ENCODE peak calls at places on chromosomes 4 and X, in six cellular contexts. K is fibroblast of pulmonary artery, W is foreskin fibroblast, L is left ventricle myocardium inferior, Y is GM23248, M is mesendoderm. E is an unnamed sample.
A peak's percentile ranks its signal among the peaks of the same experiment; 100 is the strongest.

GRCh38 chr4:56326363-56326762 is 60.9 kb downstream of the AASDH start:
- DNase-seq in K (peak; percentile 6), W (no peak), L (no peak), Y (no peak), M (peak; percentile 18), E (no peak)

GRCh38 chr4:133152801-133153526 is 3.9 kb downstream of the PCDH10 start:
- DNase-seq in K (peak; percentile 38), W (peak; percentile 6), L (no peak), Y (peak; percentile 9), M (peak; percentile 23), E (peak; percentile 53)

GRCh38 chr4:24810016-24810415 is 14.6 kb downstream of the SOD3 start:
- DNase-seq in K (peak; percentile 27), W (peak; percentile 54), L (no peak), Y (peak; percentile 64), M (no peak), E (peak; percentile 22)

GRCh38 chrX:11953615-11954014 is 184.7 kb upstream of the FRMPD4 start:
- DNase-seq in K (peak; percentile 75), W (peak; percentile 79), L (no peak), Y (peak; percentile 41), M (peak; percentile 43), E (peak; percentile 83)

GRCh38 chr4:83071116-83071515 is 36.1 kb downstream of the COPS4 start:
- DNase-seq in K (peak; percentile 40), W (peak; percentile 72), L (no peak), Y (no peak), M (no peak), E (peak; percentile 13)

GRCh38 chrX:129510331-129510730 is 13.0 kb downstream of the SMARCA1 start:
- DNase-seq in K (no peak), W (no peak), L (no peak), Y (no peak), M (no peak), E (no peak)

GRCh38 chrX:8192276-8192675 is 21.2 kb upstream of the VCX2 start:
- DNase-seq in K (no peak), W (no peak), L (no peak), Y (no peak), M (no peak), E (no peak)

GRCh38 chr4:147118523-147118922 is 172.9 kb upstream of the TTC29 start:
- DNase-seq in K (peak; percentile 77), W (peak; percentile 75), L (no peak), Y (peak; percentile 37), M (no peak), E (peak; percentile 79)

GRCh38 chrX:69032601-69033000 is 132.7 kb downstream of the PJA1 start:
- DNase-seq in K (no peak), W (no peak), L (no peak), Y (no peak), M (peak; percentile 61), E (no peak)

GRCh38 chr4:178917756-178918155 is 1475.5 kb upstream of the AGA start:
- DNase-seq in K (no peak), W (no peak), L (no peak), Y (no peak), M (peak; percentile 62), E (no peak)

GRCh38 chrX:108261541-108262218 is 170.1 kb downstream of the ATG4A start:
- DNase-seq in K (peak; percentile 88), W (peak; percentile 80), L (no peak), Y (peak; percentile 40), M (no peak), E (peak; percentile 28)

DNA sequence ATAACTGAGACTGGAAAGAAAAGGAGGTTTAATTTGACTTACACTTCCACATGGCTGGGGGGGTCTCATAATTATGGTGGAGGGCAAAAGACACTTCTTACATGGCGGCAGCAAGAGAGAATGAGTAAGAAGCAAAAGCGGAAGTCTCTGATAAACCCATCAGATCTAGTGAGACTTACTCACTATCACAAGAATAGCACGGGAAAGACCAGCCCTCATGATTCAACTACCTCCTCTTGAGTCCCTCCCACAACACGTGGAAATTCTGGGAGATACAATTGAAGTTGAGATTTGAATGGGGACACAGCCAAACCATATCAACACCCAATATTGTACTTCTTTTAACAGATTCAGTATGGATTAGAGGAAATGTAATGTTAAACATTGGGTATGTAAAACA is 646.6 kb downstream of the ANKRD50 start:
- DNase-seq in K (no peak), W (no peak), L (no peak), Y (no peak), M (no peak), E (no peak)
- H3K4me3 ChIP-seq in K (no peak overlapping the region), W (no peak overlapping the region), L (no peak overlapping the region), Y (no peak overlapping the region), M (no peak overlapping the region), E (no peak overlapping the region)

GRCh38 chr4:103591839-103592238 is 127.9 kb downstream of the TACR3 start:
- DNase-seq in K (no peak), W (no peak), L (no peak), Y (no peak), M (no peak), E (no peak)
- H3K4me3 ChIP-seq in K (no peak overlapping the region), W (no peak overlapping the region), L (no peak overlapping the region), Y (no peak overlapping the region), M (no peak overlapping the region), E (no peak overlapping the region)

GRCh38 chr4:81032174-81032551 is 1.7 kb downstream of the BMP3 start:
- DNase-seq in K (no peak), W (peak; percentile 8), L (no peak), Y (no peak), M (peak; percentile 6), E (no peak)

GRCh38 chr4:81030061-81030616 is 369 bp upstream of the BMP3 start:
- DNase-seq in K (no peak), W (no peak), L (no peak), Y (no peak), M (peak; percentile 70), E (no peak)

GRCh38 chr4:81030617-81031388 is at the start of gene BMP3:
- DNase-seq in K (no peak), W (peak; percentile 57), L (no peak), Y (peak; percentile 52), M (peak; percentile 31), E (peak; percentile 42)

GRCh38 chr4:81031389-81032173 is 1.1 kb downstream of the BMP3 start:
- DNase-seq in K (no peak), W (peak; percentile 17), L (no peak), Y (no peak), M (peak; percentile 11), E (no peak)

DNA sequence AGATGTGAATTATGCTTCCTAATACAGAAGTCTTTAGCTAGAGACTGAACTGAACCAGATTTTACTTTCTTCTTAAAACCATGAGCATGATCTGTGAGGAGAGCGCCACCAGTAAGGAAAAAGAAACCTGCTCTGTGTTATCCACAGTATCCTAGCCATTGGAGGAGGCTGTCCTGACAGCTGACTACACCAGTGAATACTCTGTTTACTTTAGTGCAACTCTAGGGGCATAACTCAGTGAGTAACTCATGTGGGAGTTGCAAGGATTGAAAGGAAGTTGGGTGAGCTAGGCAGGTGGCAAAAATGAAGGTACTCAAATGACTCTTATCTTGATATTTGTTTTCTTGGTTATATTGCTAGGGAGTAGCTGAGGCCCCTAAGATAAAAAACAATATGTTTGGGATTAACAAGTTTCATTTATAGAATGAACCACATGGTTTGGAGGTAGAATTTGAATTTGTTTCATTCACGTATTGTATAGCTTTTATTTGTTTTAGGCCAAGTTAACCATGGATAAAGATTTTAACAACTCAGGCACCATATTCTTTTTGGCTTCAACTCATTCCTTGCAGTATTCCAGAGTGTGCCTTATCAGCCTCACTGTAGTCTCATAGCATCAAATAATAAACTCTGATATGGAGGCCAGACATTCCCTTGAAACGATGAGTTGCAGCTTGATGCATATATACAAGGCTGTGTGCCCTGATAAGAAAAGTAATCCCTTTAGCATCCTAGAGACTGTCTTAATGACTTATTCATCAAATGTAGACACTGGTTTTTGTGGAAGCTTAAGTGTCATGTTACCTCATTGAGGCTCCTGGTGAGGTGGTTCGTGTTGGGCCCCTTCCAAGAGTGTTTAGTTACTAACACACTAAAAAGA is 2.5 kb downstream of the BMP3 start:
- DNase-seq in K (no peak), W (peak; percentile 29), L (no peak), Y (no peak), M (peak; percentile 5), E (no peak)
- H3K4me3 ChIP-seq in K (no peak overlapping the region), W (no peak overlapping the region), L (no peak overlapping the region), Y (no peak overlapping the region), M (no peak overlapping the region), E (no peak overlapping the region)

GRCh38 chr4:8369426-8370105 is 71.0 kb downstream of the ACOX3 start:
- DNase-seq in K (no peak), W (no peak), L (no peak), Y (no peak), M (no peak), E (no peak)
- H3K4me3 ChIP-seq in K (no peak overlapping the region), W (no peak overlapping the region), L (no peak overlapping the region), Y (no peak overlapping the region), M (no peak overlapping the region), E (no peak overlapping the region)

GRCh38 chr4:55087016-55087929 is 38.1 kb downstream of the KDR start:
- DNase-seq in K (no peak), W (peak; percentile 38), L (no peak), Y (peak; percentile 19), M (peak; percentile 14), E (peak; percentile 32)
- H3K4me3 ChIP-seq in K (no peak overlapping the region), W (no peak overlapping the region), L (no peak overlapping the region), Y (no peak overlapping the region), M (no peak overlapping the region), E (no peak overlapping the region)

GRCh38 chr4:26076896-26077295 is 162.9 kb downstream of the SMIM20 start:
- DNase-seq in K (no peak), W (peak; percentile 86), L (no peak), Y (peak; percentile 61), M (no peak), E (no peak)

GRCh38 chr4:26073886-26074560 is 160.0 kb downstream of the SMIM20 start:
- DNase-seq in K (no peak), W (no peak), L (no peak), Y (no peak), M (no peak), E (no peak)

GRCh38 chr4:26076000-26076587 is 162.1 kb downstream of the SMIM20 start:
- DNase-seq in K (peak; percentile 57), W (peak; percentile 89), L (no peak), Y (peak; percentile 77), M (no peak), E (peak; percentile 35)

GRCh38 chr4:26074672-26075071 is 160.7 kb downstream of the SMIM20 start:
- DNase-seq in K (no peak), W (no peak), L (no peak), Y (no peak), M (peak; percentile 18), E (no peak)

GRCh38 chr4:26075588-26075987 is 161.6 kb downstream of the SMIM20 start:
- DNase-seq in K (no peak), W (peak; percentile 38), L (no peak), Y (no peak), M (no peak), E (no peak)
- H3K4me3 ChIP-seq in K (no peak overlapping the region), W (no peak overlapping the region), L (no peak overlapping the region), Y (no peak overlapping the region), M (no peak overlapping the region), E (no peak overlapping the region)

GRCh38 chrX:131791608-131792355 is 231.3 kb upstream of the STK26 start:
- DNase-seq in K (no peak), W (no peak), L (no peak), Y (no peak), M (no peak), E (no peak)

GRCh38 chrX:131792789-131793462 is 230.2 kb upstream of the STK26 start:
- DNase-seq in K (no peak), W (peak; percentile 49), L (no peak), Y (peak; percentile 20), M (peak; percentile 18), E (peak; percentile 93)

GRCh38 chrX:131789664-131790063 is 233.4 kb upstream of the STK26 start:
- DNase-seq in K (no peak), W (no peak), L (no peak), Y (no peak), M (no peak), E (no peak)

GRCh38 chrX:131795442-131796229 is 227.5 kb upstream of the STK26 start:
- DNase-seq in K (no peak), W (no peak), L (no peak), Y (no peak), M (no peak), E (no peak)

GRCh38 chrX:131792356-131792749 is 230.7 kb upstream of the STK26 start:
- DNase-seq in K (no peak), W (peak; percentile 12), L (no peak), Y (no peak), M (peak; percentile 2), E (peak; percentile 92)
- H3K4me3 ChIP-seq in K (no peak overlapping the region), W (peak overlapping the region; percentile 2), L (peak overlapping the region; percentile 46), Y (no peak overlapping the region), M (no peak overlapping the region), E (peak overlapping the region; percentile 41)

E was measured in astrocyte of the spinal cord.